ENCODE peak calls at places on chromosomes 13 and 19, in five cellular contexts. J is HepG2; F is fibroblast of mammary gland; B is upper lobe of right lung; N is CD8-positive, alpha-beta T cell. D is an unnamed sample.

GRCh38 chr19:10687518-10688288 is 13.5 kb upstream of the QTRT1 start:
- DNase-seq in J (no peak), F (no peak), B (no peak), N (no peak), D (no peak)

GRCh38 chr19:35755550-35756371 is 1.1 kb downstream of the HSPB6 start:
- DNase-seq in J (no peak), F (peak), B (peak), N (peak), D (no peak)

GRCh38 chr13:21986602-21987001 is 315.7 kb downstream of the FGF9 start:
- DNase-seq in J (no peak), F (no peak), B (no peak), N (no peak), D (no peak)

GRCh38 chr13:67803118-67803517 is 573.0 kb upstream of the PCDH9 start:
- DNase-seq in J (no peak), F (no peak), B (no peak), N (no peak), D (no peak)

GRCh38 chr13:41017744-41018582 is 1.2 kb downstream of the ELF1 start:
- DNase-seq in J (peak), F (no peak), B (no peak), N (no peak), D (no peak)

GRCh38 chr13:51697855-51698254 is 106.1 kb downstream of the DHRS12 start:
- DNase-seq in J (no peak), F (peak), B (no peak), N (no peak), D (no peak)

GRCh38 chr19:19655641-19656343 is 7.7 kb downstream of the ATP13A1 start:
- DNase-seq in J (no peak), F (no peak), B (no peak), N (no peak), D (no peak)

GRCh38 chr19:11125994-11126685 is 29.4 kb downstream of the SPC24 start:
- DNase-seq in J (peak), F (peak), B (peak), N (peak), D (peak)

GRCh38 chr13:100550433-100550832 is 38.2 kb downstream of the GGACT start:
- DNase-seq in J (no peak), F (peak), B (peak), N (no peak), D (no peak)

GRCh38 chr19:33997690-33998089 is 174.6 kb upstream of the LSM14A start:
- DNase-seq in J (no peak), F (no peak), B (no peak), N (no peak), D (no peak)

GRCh38 chr13:32113564-32113963 is 82.0 kb downstream of the FRY start:
- DNase-seq in J (peak), F (no peak), B (no peak), N (no peak), D (no peak)

GRCh38 chr13:53137777-53138176 is 109.2 kb downstream of the OLFM4 start:
- DNase-seq in J (no peak), F (peak), B (no peak), N (no peak), D (no peak)

GRCh38 chr19:29303035-29303706 is 90.2 kb upstream of the UQCRFS1 start:
- DNase-seq in J (no peak), F (no peak), B (peak), N (no peak), D (no peak)

GRCh38 chr13:22077764-22078163 is 406.9 kb downstream of the FGF9 start:
- DNase-seq in J (no peak), F (no peak), B (no peak), N (no peak), D (no peak)

GRCh38 chr19:31436121-31436776 is 87.0 kb upstream of the TSHZ3 start:
- DNase-seq in J (no peak), F (peak), B (no peak), N (no peak), D (no peak)

GRCh38 chr13:85772379-85772778 is 26.8 kb downstream of the SLITRK6 start:
- DNase-seq in J (peak), F (peak), B (no peak), N (no peak), D (no peak)

GRCh38 chr19:1768918-1769644 is 15.8 kb downstream of the ONECUT3 start:
- DNase-seq in J (no peak), F (no peak), B (no peak), N (no peak), D (no peak)

GRCh38 chr13:35716186-35716585 is 239.7 kb upstream of the MAB21L1 start:
- DNase-seq in J (no peak), F (peak), B (no peak), N (no peak), D (no peak)

GRCh38 chr13:79710376-79710775 is 229.4 kb downstream of the NDFIP2 start:
- DNase-seq in J (no peak), F (peak), B (no peak), N (no peak), D (no peak)

GRCh38 chr19:50255115-50255514 is 51.7 kb downstream of the MYH14 start:
- DNase-seq in J (no peak), F (no peak), B (no peak), N (no peak), D (no peak)

GRCh38 chr13:91142572-91142971 is 204.9 kb upstream of the MIR17HG start:
- DNase-seq in J (no peak), F (peak), B (no peak), N (no peak), D (no peak)

GRCh38 chr19:40320558-40320935 is 27.6 kb downstream of the C19orf47 start:
- DNase-seq in J (no peak), F (no peak), B (peak), N (no peak), D (no peak)

GRCh38 chr19:33403221-33403972 is 29.9 kb downstream of the CEBPG start:
- DNase-seq in J (peak), F (no peak), B (peak), N (no peak), D (no peak)

GRCh38 chr19:801030-801860 is 4.0 kb downstream of the PTBP1 start:
- DNase-seq in J (no peak), F (peak), B (peak), N (no peak), D (no peak)

GRCh38 chr19:52237771-52238400 is 31.5 kb upstream of the ZNF766 start:
- DNase-seq in J (peak), F (peak), B (no peak), N (peak), D (peak)

GRCh38 chr13:108734676-108735075 is 105.3 kb downstream of the MYO16 start:
- DNase-seq in J (no peak), F (no peak), B (no peak), N (no peak), D (no peak)

GRCh38 chr19:32406161-32407003 is 812 bp downstream of the DPY19L3 start:
- DNase-seq in J (no peak), F (no peak), B (no peak), N (no peak), D (no peak)

GRCh38 chr13:46321494-46322225 is 65.4 kb downstream of the RUBCNL start:
- DNase-seq in J (peak), F (peak), B (no peak), N (peak), D (peak)

GRCh38 chr13:46324976-46325375 is 62.1 kb downstream of the RUBCNL start:
- DNase-seq in J (no peak), F (peak), B (no peak), N (no peak), D (no peak)

GRCh38 chr13:46332772-46333171 is 54.3 kb downstream of the RUBCNL start:
- DNase-seq in J (no peak), F (no peak), B (no peak), N (no peak), D (no peak)

GRCh38 chr13:46329624-46330023 is 57.4 kb downstream of the RUBCNL start:
- DNase-seq in J (no peak), F (no peak), B (no peak), N (no peak), D (no peak)

GRCh38 chr13:46327256-46327655 is 59.8 kb downstream of the RUBCNL start:
- DNase-seq in J (no peak), F (no peak), B (no peak), N (no peak), D (no peak)
- TF ChIP-seq CTCF in J (no peak), F (no peak), B (no peak), N (no peak), D (no peak)

GRCh38 chr13:43963726-43964125 is 84.0 kb downstream of the LACC1 start:
- DNase-seq in J (no peak), F (no peak), B (no peak), N (no peak), D (no peak)
- TF ChIP-seq CTCF in J (no peak), F (peak), B (no peak), N (no peak), D (no peak)

GRCh38 chr13:27057817-27058216 is 113.8 kb downstream of the USP12 start:
- DNase-seq in J (no peak), F (no peak), B (no peak), N (no peak), D (no peak)
- TF ChIP-seq CTCF in J (no peak), F (no peak), B (no peak), N (no peak), D (no peak)

GRCh38 chr19:48645652-48646191 is at the start of gene CA11:
- DNase-seq in J (no peak), F (no peak), B (no peak), N (no peak), D (no peak)

GRCh38 chr19:48646912-48647216 is 877 bp upstream of the CA11 start:
- DNase-seq in J (no peak), F (no peak), B (no peak), N (no peak), D (no peak)

GRCh38 chr19:48644839-48645651 is 942 bp downstream of the CA11 start:
- DNase-seq in J (peak), F (peak), B (peak), N (peak), D (no peak)

GRCh38 chr19:48648134-48648533 is 2.1 kb upstream of the CA11 start:
- DNase-seq in J (no peak), F (no peak), B (no peak), N (no peak), D (no peak)

DNA sequence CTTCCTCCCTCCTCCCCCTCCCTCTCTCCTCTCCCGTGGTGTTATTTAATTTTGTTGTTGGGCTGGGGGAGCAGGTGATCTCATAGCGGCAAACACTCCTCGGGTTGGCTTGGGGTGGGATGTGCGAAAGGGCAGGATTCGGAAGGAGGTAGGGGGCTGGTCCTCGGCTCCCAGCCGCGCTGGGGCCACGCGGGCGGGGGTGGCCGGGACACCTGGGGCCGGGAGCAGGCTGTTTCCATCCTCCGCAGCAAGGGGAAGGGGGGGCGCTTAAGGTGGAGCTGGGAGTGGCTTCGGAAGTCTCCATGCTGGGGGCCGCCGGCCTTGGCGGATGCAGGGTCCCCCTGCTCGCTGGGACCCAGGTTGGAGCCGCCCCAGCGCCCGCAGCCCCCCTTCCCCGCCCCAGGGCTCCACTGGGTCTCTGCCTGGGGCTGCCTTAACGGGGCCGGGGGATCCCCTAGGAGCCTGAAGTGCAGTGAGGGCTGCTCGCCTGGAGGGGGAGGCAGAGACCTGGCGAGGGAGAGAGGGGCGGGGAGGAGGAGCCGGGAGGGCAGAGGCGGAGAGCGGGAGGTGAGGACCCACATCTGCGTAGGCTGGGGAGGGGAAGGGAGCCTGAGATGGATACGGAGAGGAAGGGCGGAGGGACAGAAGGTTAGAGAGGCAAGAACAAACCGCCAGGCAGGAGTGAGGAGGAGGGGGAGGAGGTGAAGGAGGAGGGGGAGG is 365 bp upstream of the CA11 start:
- DNase-seq in J (peak), F (peak), B (peak), N (peak), D (peak)
- TF ChIP-seq CTCF in J (peak), F (peak), B (peak), N (peak), D (peak)

DNA sequence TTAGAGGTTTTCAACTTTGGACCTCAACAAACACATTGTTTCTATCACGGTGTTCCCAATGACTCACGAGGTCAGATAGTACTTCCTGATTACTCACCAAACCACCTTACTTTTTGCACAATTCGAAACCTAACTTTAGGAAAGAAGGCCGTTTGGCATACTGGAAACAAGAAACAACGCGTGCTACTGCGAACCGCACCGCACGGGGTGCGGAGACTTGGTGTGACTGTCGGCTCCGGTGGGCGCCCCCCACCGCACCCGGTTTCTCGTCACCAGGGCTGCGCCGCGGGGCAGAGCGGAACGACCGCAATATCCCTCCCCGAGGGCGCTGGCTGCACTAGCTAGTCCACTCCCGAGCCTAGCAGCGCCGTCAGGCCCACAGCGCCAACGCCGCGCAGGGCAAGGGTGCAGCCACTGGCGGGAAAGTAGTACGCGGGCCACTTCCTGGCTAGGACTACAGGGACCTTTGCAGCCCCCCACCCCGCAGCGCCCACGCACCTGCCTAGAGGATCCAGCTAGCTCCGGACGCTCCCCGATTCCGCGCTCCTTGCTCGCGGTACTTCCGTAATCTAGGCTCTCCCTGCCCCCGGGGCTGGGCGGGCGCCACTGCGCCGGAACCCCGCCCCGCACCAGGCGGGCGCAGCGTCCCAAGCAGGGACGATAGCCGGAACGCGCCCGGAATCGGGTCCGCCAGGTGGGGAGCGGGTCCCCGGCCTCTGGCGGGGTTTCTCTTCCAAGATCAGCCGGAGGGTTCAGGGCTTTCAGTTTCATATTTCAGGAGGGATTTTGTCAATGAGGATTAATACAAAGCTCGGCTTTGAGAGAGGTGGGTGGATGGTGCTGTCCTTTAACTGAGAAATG is at the start of gene PARP4:
- DNase-seq in J (peak), F (peak), B (peak), N (peak), D (peak)
- TF ChIP-seq CTCF in J (peak), F (no peak), B (no peak), N (no peak), D (peak)

DNA sequence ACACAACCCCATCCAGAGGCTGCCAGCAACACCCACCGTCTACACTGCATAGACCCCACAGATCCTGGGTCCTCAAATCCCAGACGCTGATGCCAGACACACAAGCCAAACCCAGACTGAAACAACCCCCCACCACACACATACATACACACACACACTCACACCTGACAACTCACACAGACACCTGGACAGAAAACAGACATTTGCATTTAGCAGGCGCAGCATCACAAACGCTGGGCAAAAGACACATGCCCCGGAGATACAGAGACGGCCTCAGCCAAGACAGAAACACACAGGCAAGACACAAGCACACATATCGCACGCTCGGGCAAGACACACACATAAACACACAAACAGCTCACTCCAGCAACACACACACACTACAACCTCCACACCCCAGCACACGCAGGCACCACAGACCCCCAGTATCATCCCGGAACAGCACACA is 1.3 kb downstream of the BBC3 start:
- DNase-seq in J (no peak), F (peak), B (no peak), N (no peak), D (no peak)
- TF ChIP-seq CTCF in J (no peak), F (no peak), B (no peak), N (no peak), D (no peak)

DNA sequence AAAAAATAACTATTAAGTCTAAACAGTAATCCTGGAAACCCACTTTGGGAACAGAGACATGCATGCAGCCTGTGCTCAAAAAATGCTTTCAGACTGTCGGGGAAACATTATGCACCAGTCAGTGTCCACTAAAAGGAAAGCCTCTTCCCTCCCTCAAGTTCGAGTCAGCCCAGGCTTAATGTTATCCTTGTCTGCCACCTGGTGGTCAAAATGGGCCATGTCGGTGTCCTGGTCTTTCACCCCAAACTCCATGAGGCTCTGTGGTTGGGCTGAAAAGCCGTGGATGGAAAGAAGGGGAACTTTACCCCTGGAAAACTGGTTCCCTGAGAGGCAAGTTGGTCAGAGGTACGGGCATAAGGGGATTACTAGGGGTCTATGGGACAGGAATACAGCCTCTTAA is 88.4 kb upstream of the ZNF492 start:
- DNase-seq in J (peak), F (peak), B (no peak), N (no peak), D (no peak)
- TF ChIP-seq CTCF in J (peak), F (peak), B (peak), N (no peak), D (no peak)